ENCODE peak calls at places on chromosome 21, in six cellular contexts. Y, G, U, R, K and Q are unnamed samples.

GRCh38 chr21:36478207-36478701 is 1.7 kb downstream of the CLDN14 start:
- DNase-seq in Y (peak; percentile 75), G (peak; percentile 88), U (no peak), K (no peak), R (no peak), Q (no peak)

GRCh38 chr21:18603246-18603645 is 199.7 kb upstream of the TMPRSS15 start:
- DNase-seq in U (no peak), R (no peak), Y (no peak), K (peak; percentile 60), G (no peak), Q (no peak)

GRCh38 chr21:38986460-38987395 is 181.0 kb downstream of the ETS2 start:
- DNase-seq in K (no peak), Y (no peak), U (no peak), R (no peak), G (no peak), Q (no peak)

GRCh38 chr21:45906859-45907258 is 74.7 kb upstream of the COL6A1 start:
- DNase-seq in Y (no peak), G (no peak), R (no peak), U (no peak), K (no peak), Q (no peak)

GRCh38 chr21:21232320-21232719 is 234.1 kb downstream of the NCAM2 start:
- DNase-seq in Y (peak; percentile 50), R (no peak), K (peak; percentile 46), U (no peak), G (peak; percentile 71), Q (no peak)

GRCh38 chr21:32581732-32582131 is 3.6 kb downstream of the TCP10L start:
- DNase-seq in K (no peak), Y (no peak), G (no peak), R (no peak), U (no peak), Q (no peak)

GRCh38 chr21:46023126-46023985 is 41.8 kb downstream of the COL6A1 start:
- DNase-seq in K (no peak), Y (peak; percentile 98), R (no peak), U (no peak), G (no peak), Q (no peak)

GRCh38 chr21:37944492-37944891 is 28.2 kb upstream of the KCNJ6 start:
- DNase-seq in R (no peak), U (no peak), G (no peak), Y (no peak), K (no peak), Q (no peak)

GRCh38 chr21:32480381-32480780 is 67.9 kb downstream of the EVA1C start:
- DNase-seq in G (no peak), Y (no peak), R (no peak), U (no peak), K (no peak), Q (no peak)

GRCh38 chr21:31730687-31731111 is 1.2 kb downstream of the SCAF4 start:
- DNase-seq in G (peak; percentile 28), K (no peak), Y (no peak), R (no peak), U (no peak), Q (no peak)

GRCh38 chr21:39518055-39518844 is 66.5 kb downstream of the SH3BGR start:
- DNase-seq in K (peak; percentile 92), G (peak; percentile 32), R (peak; percentile 49), U (no peak), Y (peak; percentile 51), Q (no peak)

GRCh38 chr21:46374761-46375389 is 50.9 kb downstream of the PCNT start:
- DNase-seq in U (no peak), G (no peak), Y (no peak), R (no peak), K (no peak), Q (no peak)

GRCh38 chr21:14995695-14996490 is 68.9 kb downstream of the NRIP1 start:
- DNase-seq in U (no peak), G (peak; percentile 63), R (no peak), K (no peak), Y (no peak), Q (no peak)

GRCh38 chr21:29710498-29710897 is 229.3 kb downstream of the GRIK1 start:
- DNase-seq in Y (no peak), U (no peak), K (no peak), R (no peak), G (no peak), Q (no peak)

GRCh38 chr21:22374218-22374969 is 1376.2 kb downstream of the NCAM2 start:
- DNase-seq in Y (no peak), U (no peak), R (no peak), G (no peak), K (no peak), Q (no peak)

GRCh38 chr21:46155514-46156377 is at the start of gene FTCD:
- DNase-seq in G (no peak), U (peak; percentile 59), Y (no peak), K (no peak), R (no peak), Q (peak; percentile 82)

GRCh38 chr21:39728341-39728740 is 16.6 kb upstream of the IGSF5 start:
- DNase-seq in R (no peak), Y (no peak), G (no peak), K (no peak), U (no peak), Q (no peak)

GRCh38 chr21:28587748-28588147 is 404.9 kb downstream of the LTN1 start:
- DNase-seq in G (peak; percentile 24), Y (peak; percentile 27), R (no peak), K (no peak), U (no peak), Q (no peak)

GRCh38 chr21:14768042-14768441 is 221.9 kb upstream of the SAMSN1 start:
- DNase-seq in G (no peak), K (no peak), R (no peak), Y (no peak), U (no peak), Q (no peak)

GRCh38 chr21:39000496-39000895 is 182.8 kb downstream of the PSMG1 start:
- DNase-seq in K (no peak), R (no peak), G (peak; percentile 46), U (no peak), Y (no peak), Q (no peak)

GRCh38 chr21:41639336-41639735 is 127.5 kb downstream of the RIPK4 start:
- DNase-seq in U (peak; percentile 57), G (no peak), Y (no peak), K (no peak), R (no peak), Q (no peak)

GRCh38 chr21:33373451-33373850 is 29.8 kb upstream of the IFNGR2 start:
- DNase-seq in G (no peak), U (peak; percentile 45), R (peak; percentile 40), Y (no peak), K (no peak), Q (no peak)

GRCh38 chr21:41634211-41634694 is 126.3 kb upstream of the TMPRSS2 start:
- DNase-seq in G (no peak), R (peak; percentile 54), U (peak; percentile 74), Y (no peak), K (no peak), Q (no peak)

GRCh38 chr21:36555199-36555598 is 75.3 kb upstream of the CLDN14 start:
- DNase-seq in K (no peak), Y (no peak), G (no peak), R (no peak), U (no peak), Q (peak; percentile 48)

GRCh38 chr21:15422761-15423160 is 307.0 kb upstream of the USP25 start:
- DNase-seq in U (no peak), Y (peak; percentile 66), R (no peak), G (peak; percentile 2), K (no peak), Q (no peak)

GRCh38 chr21:26072891-26073615 is 97.5 kb downstream of the APP start:
- DNase-seq in Y (peak; percentile 56), G (peak; percentile 87), U (no peak), R (no peak), K (no peak), Q (no peak)
- TF ChIP-seq CTCF in Y (no peak), G (no peak), U (no peak), R (no peak), K (no peak), Q (no peak)

GRCh38 chr21:42646076-42646825 is 7.2 kb upstream of the PDE9A start:
- DNase-seq in R (no peak), K (no peak), U (peak; percentile 37), G (no peak), Y (no peak), Q (no peak)

GRCh38 chr21:42644223-42645208 is 8.9 kb upstream of the PDE9A start:
- DNase-seq in K (no peak), G (peak; percentile 73), U (no peak), Y (peak; percentile 51), R (no peak), Q (no peak)

GRCh38 chr21:42646836-42647235 is 6.6 kb upstream of the PDE9A start:
- DNase-seq in K (no peak), R (no peak), U (peak; percentile 46), Y (no peak), G (no peak), Q (no peak)

GRCh38 chr21:42642219-42642745 is 11.1 kb upstream of the PDE9A start:
- DNase-seq in G (no peak), R (no peak), Y (no peak), K (no peak), U (no peak), Q (no peak)

DNA sequence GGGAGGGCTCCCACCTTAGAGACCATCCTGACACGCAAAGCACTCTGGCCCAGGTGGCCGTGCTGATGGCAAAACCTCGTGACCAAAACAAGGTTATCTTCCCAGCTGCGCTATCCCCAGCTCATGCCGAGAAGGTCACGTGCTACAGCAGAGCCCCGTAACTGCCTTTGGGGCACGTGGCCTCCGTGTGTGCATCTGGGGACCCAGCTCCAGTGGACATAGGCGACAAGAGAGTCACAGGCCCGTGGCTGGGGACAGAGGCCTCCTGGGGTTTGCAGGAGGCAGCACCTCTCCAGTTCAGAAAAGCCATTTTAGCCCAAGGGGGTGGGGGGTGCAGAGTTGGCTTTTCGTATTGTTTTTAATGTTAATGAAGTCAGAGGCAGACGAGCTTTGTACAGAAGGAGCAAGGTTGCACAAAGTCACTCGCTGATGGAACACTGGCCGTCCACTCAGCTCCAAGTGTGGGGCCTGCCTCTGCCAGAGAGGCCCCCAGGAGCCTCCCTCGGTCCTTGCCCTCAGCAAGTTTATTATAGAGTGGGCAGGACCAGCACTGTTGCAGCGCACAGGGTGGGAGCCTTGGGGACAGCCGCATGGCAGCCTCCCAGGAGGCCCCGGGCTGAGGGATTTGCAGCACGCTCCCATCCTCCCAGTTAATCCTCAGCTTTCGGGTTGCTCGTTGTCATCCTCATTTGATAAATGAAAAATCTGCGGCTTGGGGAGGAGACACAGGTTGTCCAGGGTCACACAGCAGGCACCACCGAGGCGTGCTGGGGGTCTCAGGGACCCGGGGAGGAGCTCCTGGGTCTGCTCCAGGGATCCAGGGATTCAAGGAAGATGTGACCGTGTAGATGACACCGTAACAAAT is 8.0 kb upstream of the PDE9A start:
- DNase-seq in R (no peak), U (no peak), G (no peak), Y (no peak), K (peak; percentile 21), Q (no peak)
- TF ChIP-seq CTCF in R (no peak), U (no peak), G (no peak), Y (no peak), K (no peak), Q (no peak)

GRCh38 chr21:44800103-44800502 is 1.5 kb downstream of the UBE2G2 start:
- DNase-seq in Y (peak; percentile 76), U (no peak), K (no peak), R (no peak), G (peak; percentile 59), Q (no peak)
- TF ChIP-seq CTCF in Y (peak; percentile 59), U (peak; percentile 38), K (no peak), R (no peak), G (peak; percentile 40), Q (peak; percentile 65)

DNA sequence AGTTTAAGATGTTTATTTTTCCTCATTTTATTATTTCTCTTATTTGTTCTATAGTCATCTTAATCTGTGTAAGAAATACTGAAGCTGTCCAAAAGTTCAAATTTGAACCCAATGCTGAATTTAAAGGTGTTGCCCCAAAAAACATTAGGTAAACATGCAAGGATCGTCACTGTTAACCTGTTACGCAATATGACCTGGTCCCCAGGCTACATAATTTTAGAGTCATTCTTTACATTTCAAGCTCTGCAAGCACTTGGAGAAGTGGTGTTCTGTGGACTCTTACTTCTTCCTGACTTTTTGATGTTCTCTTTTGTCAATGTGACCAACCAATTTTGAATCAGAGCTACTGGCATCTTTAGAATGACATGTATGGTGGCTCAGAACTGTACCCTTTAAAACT is 106.0 kb downstream of the CLIC6 start:
- DNase-seq in R (no peak), U (no peak), G (no peak), Y (no peak), K (no peak), Q (no peak)
- TF ChIP-seq CTCF in R (no peak), U (no peak), G (no peak), Y (no peak), K (no peak), Q (no peak)